ENCODE peak calls at places on chromosomes 12 and 14, in six cellular contexts. G, Z, V, B, W and Q are unnamed samples.

GRCh38 chr12:109872-110271 is 43.3 kb downstream of the IQSEC3 start:
- DNase-seq in G (no peak), Z (no peak), V (no peak), B (no peak), W (no peak), Q (no peak)

GRCh38 chr12:52739963-52740362 is 36.6 kb upstream of the KRT77 start:
- DNase-seq in G (no peak), Z (no peak), V (no peak), B (no peak), W (no peak), Q (no peak)

GRCh38 chr14:30990766-30991165 is 34.7 kb upstream of the AP4S1 start:
- DNase-seq in G (no peak), Z (no peak), V (no peak), B (no peak), W (no peak), Q (no peak)

GRCh38 chr12:96131230-96131788 is 62.9 kb upstream of the ELK3 start:
- DNase-seq in G (no peak), Z (no peak), V (no peak), B (no peak), W (no peak), Q (peak; percentile 77)

GRCh38 chr12:16454481-16454880 is 107.0 kb downstream of the MGST1 start:
- DNase-seq in G (no peak), Z (no peak), V (no peak), B (no peak), W (no peak), Q (no peak)

GRCh38 chr12:129675947-129676346 is 227.9 kb downstream of the TMEM132D start:
- DNase-seq in G (no peak), Z (no peak), V (no peak), B (no peak), W (no peak), Q (no peak)

GRCh38 chr14:61355892-61356325 is 34.5 kb downstream of the PRKCH start:
- DNase-seq in G (peak; percentile 1), Z (no peak), V (no peak), B (no peak), W (peak; percentile 98), Q (peak; percentile 27)

GRCh38 chr14:54310151-54310851 is 86.5 kb upstream of the CDKN3 start:
- DNase-seq in G (no peak), Z (no peak), V (no peak), B (no peak), W (no peak), Q (no peak)

GRCh38 chr12:102917026-102917787 is at the start of gene PAH:
- DNase-seq in G (peak; percentile 91), Z (peak; percentile 27), V (peak; percentile 14), B (no peak), W (no peak), Q (peak; percentile 78)

GRCh38 chr12:116916714-116917114 is 6.0 kb downstream of the FBXW8 start:
- DNase-seq in G (peak; percentile 95), Z (peak; percentile 66), V (no peak), B (peak; percentile 51), W (peak; percentile 86), Q (peak; percentile 31)

GRCh38 chr12:65826513-65827171 is 2.4 kb downstream of the HMGA2 start:
- DNase-seq in G (no peak), Z (no peak), V (peak; percentile 6), B (no peak), W (no peak), Q (no peak)

GRCh38 chr12:45502481-45502880 is 227.0 kb upstream of the ARID2 start:
- DNase-seq in G (no peak), Z (no peak), V (no peak), B (no peak), W (no peak), Q (no peak)

GRCh38 chr12:49794021-49794420 is 34.2 kb downstream of the NCKAP5L start:
- DNase-seq in G (no peak), Z (peak; percentile 11), V (no peak), B (no peak), W (no peak), Q (no peak)

GRCh38 chr14:47541652-47542051 is 133.8 kb downstream of the MDGA2 start:
- DNase-seq in G (no peak), Z (no peak), V (no peak), B (no peak), W (no peak), Q (no peak)

GRCh38 chr14:54834727-54835126 is 67.9 kb downstream of the GCH1 start:
- DNase-seq in G (no peak), Z (no peak), V (no peak), B (no peak), W (no peak), Q (no peak)

GRCh38 chr12:75443709-75444108 is 36.8 kb upstream of the GLIPR1 start:
- DNase-seq in G (no peak), Z (no peak), V (no peak), B (no peak), W (no peak), Q (no peak)

GRCh38 chr12:11822071-11822818 is 172.8 kb downstream of the ETV6 start:
- DNase-seq in G (no peak), Z (no peak), V (no peak), B (peak; percentile 74), W (no peak), Q (no peak)

GRCh38 chr12:121729021-121729420 is 16.5 kb downstream of the TMEM120B start:
- DNase-seq in G (no peak), Z (no peak), V (no peak), B (no peak), W (no peak), Q (no peak)

GRCh38 chr12:92075425-92075891 is 70.2 kb downstream of the BTG1 start:
- DNase-seq in G (no peak), Z (no peak), V (no peak), B (no peak), W (no peak), Q (no peak)

GRCh38 chr12:2858944-2859352 is 2.1 kb upstream of the TEX52 start:
- DNase-seq in G (no peak), Z (no peak), V (no peak), B (no peak), W (no peak), Q (no peak)

GRCh38 chr14:93493054-93493453 is 62.3 kb downstream of the UNC79 start:
- DNase-seq in G (no peak), Z (no peak), V (no peak), B (no peak), W (no peak), Q (no peak)
- TF ChIP-seq JUND in G (no peak), Z (no peak), V (no peak), B (no peak), W (no peak), Q (no peak)

GRCh38 chr12:85834378-85834777 is 1.8 kb downstream of the RASSF9 start:
- DNase-seq in G (no peak), Z (no peak), V (no peak), B (no peak), W (no peak), Q (no peak)
- TF ChIP-seq JUND in G (no peak), Z (no peak), V (no peak), B (no peak), W (no peak), Q (no peak)

DNA sequence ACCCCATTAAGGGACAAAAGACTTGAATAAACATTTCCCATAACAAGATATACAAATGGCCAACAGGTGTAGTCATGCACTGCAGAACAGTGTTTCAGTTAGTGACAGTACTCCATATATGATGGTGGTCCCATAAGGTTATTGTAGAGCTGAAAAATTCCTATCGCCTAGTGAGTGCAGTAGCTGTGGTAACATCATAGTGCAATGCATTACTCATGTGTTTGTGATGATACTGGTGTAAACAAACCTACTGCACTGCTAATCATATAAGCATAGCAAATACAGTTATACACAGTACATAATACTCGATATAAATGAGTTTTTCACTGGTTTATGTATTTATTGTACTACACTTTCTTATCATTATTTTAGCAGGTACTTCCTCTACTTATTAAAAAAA is 168.7 kb downstream of the C12orf75 start:
- DNase-seq in G (no peak), Z (no peak), V (no peak), B (no peak), W (no peak), Q (no peak)
- TF ChIP-seq JUND in G (no peak), Z (no peak), V (no peak), B (no peak), W (no peak), Q (no peak)

DNA sequence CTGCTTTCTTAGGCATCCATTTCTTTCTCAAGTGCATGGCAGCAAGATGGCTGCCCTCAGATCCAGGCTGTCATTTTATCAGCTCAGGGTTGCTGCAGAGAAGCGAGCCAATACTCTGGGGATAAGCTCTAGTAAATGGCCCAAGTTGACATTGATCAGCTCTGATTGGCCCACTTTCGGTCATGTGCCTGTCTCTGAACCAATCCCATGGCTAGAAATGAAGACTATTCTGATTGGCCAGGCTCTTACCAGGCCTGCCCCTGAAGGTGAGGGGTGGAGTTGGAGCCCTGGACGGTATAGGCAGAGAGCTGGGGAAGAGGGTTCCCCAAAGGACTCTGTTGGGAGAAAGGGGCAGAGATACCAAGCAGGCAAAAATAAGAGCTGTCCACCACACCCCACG is 41.4 kb downstream of the MYO1H start:
- DNase-seq in G (peak; percentile 16), Z (peak; percentile 82), V (peak; percentile 7), B (no peak), W (no peak), Q (no peak)
- TF ChIP-seq JUND in G (no peak), Z (no peak), V (no peak), B (no peak), W (no peak), Q (no peak)

DNA sequence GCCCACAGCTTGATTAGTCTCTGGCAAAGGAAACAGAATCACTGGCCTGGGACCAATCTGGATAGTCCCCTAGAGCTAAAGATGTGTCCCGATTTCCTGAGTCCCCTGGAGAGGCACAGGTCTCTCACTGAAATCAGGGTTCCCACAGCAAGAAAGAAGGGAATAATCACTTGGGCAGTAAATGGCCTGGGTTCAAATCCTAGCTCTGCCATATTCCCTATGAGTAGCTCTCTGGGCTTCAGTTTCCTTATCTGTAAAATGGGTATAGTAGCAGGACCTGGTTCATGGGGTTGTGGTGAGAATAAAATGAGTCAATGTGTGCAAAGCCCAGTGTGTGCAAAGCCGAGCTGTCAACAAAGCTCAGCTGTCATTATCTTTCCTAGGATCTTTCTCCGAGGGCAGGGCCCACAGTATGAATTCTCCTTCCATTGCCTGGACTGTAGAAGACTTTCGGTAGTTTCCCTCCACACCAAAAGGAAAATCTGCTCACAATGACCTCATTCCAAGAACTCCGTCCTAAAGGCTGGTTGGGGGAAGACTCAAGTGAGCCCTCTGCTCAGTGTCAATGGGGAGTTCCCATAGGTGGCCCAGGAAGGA is 12.6 kb upstream of the NCOR2 start:
- DNase-seq in G (no peak), Z (no peak), V (no peak), B (no peak), W (no peak), Q (peak; percentile 58)
- TF ChIP-seq JUND in G (no peak), Z (no peak), V (no peak), B (no peak), W (no peak), Q (no peak)

DNA sequence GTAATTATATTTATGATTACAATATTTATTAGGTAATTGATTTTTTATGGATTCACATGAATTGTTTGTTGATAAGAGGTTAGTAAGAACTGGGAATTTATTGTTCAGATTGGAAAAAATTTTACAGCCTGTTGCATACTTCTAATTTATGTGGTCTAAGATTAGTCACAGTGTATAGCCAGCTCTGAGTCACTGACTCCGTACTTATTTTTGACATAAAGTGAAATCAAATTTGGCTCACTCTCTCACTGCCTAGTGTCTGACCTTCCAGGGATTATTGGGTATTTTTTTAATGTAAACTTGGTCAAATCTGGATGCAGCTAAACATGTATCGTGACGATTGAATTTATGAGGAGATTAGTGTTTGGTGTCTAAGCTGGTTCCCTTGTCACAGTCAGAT is 109.3 kb downstream of the PTPRQ start:
- DNase-seq in G (no peak), Z (no peak), V (no peak), B (no peak), W (peak; percentile 61), Q (no peak)
- TF ChIP-seq JUND in G (no peak), Z (no peak), V (peak; percentile 98), B (no peak), W (peak; percentile 90), Q (no peak)

GRCh38 chr14:65910108-65910507 is 497.6 kb downstream of the FUT8 start:
- DNase-seq in G (no peak), Z (no peak), V (no peak), B (no peak), W (no peak), Q (no peak)
- TF ChIP-seq JUND in G (no peak), Z (no peak), V (no peak), B (no peak), W (no peak), Q (no peak)